ENCODE peak calls at places on chromosomes 3 and 15, in eight cellular contexts. O is AG04450, P is H9, B is H1, Y is transverse colon, I is MCF 10A, C is endodermal cell, M is GM12865. J is an unnamed sample.

GRCh38 chr15:88395241-88395640 is 71.9 kb downstream of the MRPL46 start:
- DNase-seq in O (no peak), P (no peak), B (no peak), Y (no peak), I (no peak), C (no peak), M (no peak), J (no peak)

GRCh38 chr3:126782554-126782953 is 78.5 kb downstream of the CHCHD6 start:
- DNase-seq in O (peak), P (no peak), B (no peak), Y (peak), I (peak), C (no peak), M (no peak), J (no peak)

GRCh38 chr3:88117683-88118082 is 32.1 kb upstream of the C3orf38 start:
- DNase-seq in O (no peak), P (no peak), B (no peak), Y (no peak), I (no peak), C (no peak), M (no peak), J (no peak)

GRCh38 chr15:77178421-77178820 is 107.5 kb upstream of the TSPAN3 start:
- DNase-seq in O (no peak), P (no peak), B (no peak), Y (no peak), I (no peak), C (no peak), M (no peak), J (no peak)

GRCh38 chr15:27587810-27588209 is 511.3 kb downstream of the OCA2 start:
- DNase-seq in O (no peak), P (peak), B (peak), Y (no peak), I (no peak), C (peak), M (no peak), J (no peak)

GRCh38 chr3:187098925-187099512 is 40.3 kb downstream of the RPL39L start:
- DNase-seq in O (no peak), P (no peak), B (no peak), Y (no peak), I (no peak), C (no peak), M (no peak), J (no peak)

GRCh38 chr3:108645364-108645763 is 55.8 kb downstream of the DZIP3 start:
- DNase-seq in O (no peak), P (no peak), B (no peak), Y (no peak), I (no peak), C (no peak), M (no peak), J (no peak)

GRCh38 chr3:100777271-100777670 is 68.0 kb downstream of the TFG start:
- DNase-seq in O (no peak), P (no peak), B (no peak), Y (no peak), I (no peak), C (no peak), M (no peak), J (no peak)

DNA sequence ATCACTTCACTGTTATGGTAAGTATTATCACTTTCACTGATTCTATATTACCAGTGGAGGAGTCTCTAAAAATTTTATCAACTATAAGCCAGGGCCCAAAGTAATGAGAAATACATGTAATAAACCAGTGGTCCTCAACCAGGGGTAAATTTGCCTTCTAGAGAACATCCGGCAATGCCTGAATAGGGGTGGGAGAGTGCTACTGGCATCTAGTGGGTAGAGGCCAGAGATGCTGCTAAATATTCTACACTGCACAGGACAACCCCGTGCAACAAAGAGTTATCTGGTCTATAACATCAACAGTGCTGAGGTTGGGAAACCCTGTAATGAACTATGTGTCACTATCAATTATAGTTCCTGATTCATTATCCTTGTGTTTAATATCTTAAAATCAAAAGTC is 2.2 kb downstream of the LYSMD2 start:
- DNase-seq in O (no peak), P (no peak), B (no peak), Y (no peak), I (no peak), C (no peak), M (peak), J (no peak)
- TF ChIP-seq CTCF in O (no peak), P (peak), B (no peak), Y (no peak), I (no peak), C (peak), M (peak), J (no peak)

DNA sequence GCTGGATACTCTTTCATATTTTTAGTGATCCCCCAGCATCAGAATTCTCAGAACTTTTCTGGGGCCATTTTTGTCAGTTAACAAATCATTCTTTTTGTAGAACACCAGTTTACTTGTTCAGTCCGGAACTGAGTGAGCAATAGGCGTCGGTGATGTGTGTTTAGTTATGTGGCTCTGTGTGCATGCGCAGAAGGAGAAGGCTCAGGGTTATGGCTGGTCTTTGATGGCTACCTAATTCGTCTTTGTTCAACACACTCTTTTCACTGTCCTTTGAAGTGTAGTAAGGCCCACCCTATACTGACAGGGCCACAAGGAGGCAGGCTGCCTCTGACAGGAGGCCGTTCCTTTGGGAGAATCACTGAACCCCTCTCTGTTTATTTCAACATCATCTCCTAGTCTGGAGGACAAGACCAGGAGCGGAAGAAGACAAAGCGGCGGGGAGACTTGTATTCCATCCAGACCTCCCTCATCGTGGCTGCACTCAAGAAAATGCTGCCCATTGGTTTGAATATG is 158.2 kb upstream of the CHRM5 start:
- DNase-seq in O (no peak), P (no peak), B (no peak), Y (no peak), I (no peak), C (no peak), M (no peak), J (no peak)
- TF ChIP-seq CTCF in O (peak), P (peak), B (peak), Y (no peak), I (no peak), C (peak), M (no peak), J (no peak)

GRCh38 chr3:9785602-9786001 is 6.7 kb downstream of the TADA3 start:
- DNase-seq in O (no peak), P (no peak), B (no peak), Y (no peak), I (no peak), C (no peak), M (no peak), J (no peak)

GRCh38 chr3:9787714-9788113 is 4.6 kb downstream of the TADA3 start:
- DNase-seq in O (no peak), P (no peak), B (no peak), Y (no peak), I (no peak), C (no peak), M (no peak), J (no peak)

GRCh38 chr3:9786209-9786739 is 6.0 kb downstream of the TADA3 start:
- DNase-seq in O (no peak), P (no peak), B (no peak), Y (no peak), I (no peak), C (no peak), M (no peak), J (no peak)

GRCh38 chr3:9784876-9785443 is 7.3 kb downstream of the TADA3 start:
- DNase-seq in O (no peak), P (no peak), B (no peak), Y (no peak), I (no peak), C (no peak), M (no peak), J (no peak)

GRCh38 chr3:9786825-9787654 is 5.2 kb downstream of the TADA3 start:
- DNase-seq in O (no peak), P (no peak), B (no peak), Y (no peak), I (no peak), C (peak), M (no peak), J (no peak)
- TF ChIP-seq CTCF in O (peak), P (peak), B (peak), Y (peak), I (peak), C (peak), M (peak), J (peak)

DNA sequence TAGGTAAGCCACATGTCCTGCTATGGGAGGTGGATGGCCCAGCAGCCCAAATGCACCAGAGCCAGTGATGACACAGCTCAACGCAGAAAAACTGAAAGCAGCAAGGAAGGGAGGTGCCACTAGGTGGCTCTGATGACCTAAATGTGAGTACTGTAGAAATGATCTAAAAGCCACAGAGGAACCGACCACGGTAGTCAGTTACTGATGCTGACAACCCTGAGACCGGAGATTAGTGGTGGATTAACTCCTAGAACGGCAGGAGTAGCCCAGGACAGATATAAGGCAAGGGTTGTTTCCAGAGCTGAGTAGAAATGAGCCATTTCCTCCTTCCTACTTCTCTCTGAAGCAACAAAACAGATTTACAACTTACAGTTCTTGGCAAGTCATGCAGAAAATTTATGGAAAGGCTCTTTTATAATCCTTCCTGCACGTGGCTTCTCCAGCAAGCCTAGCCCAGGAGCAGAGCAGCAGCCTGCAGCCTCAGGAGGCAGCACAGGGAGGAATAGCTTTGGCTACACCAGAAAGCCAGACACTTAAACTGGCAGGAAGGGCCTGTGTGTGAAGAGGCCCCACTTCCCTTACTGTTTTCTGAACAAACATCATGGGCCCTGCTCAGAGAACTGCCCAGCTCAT is 13.1 kb downstream of the FBXL22 start:
- DNase-seq in O (peak), P (peak), B (peak), Y (peak), I (peak), C (peak), M (peak), J (peak)
- TF ChIP-seq CTCF in O (peak), P (peak), B (peak), Y (peak), I (peak), C (peak), M (peak), J (peak)

J was measured in GM20000.